ENCODE peak calls at places on chromosomes 16 and 17, in seven cellular contexts. One of them, this sample, is unnamed.
A peak's percentile ranks its signal among the peaks of the same experiment; 100 is the strongest.

GRCh38 chr17:31696184-31696602 is 162.9 kb downstream of the COPRS start:
- DNase-seq in CD8-positive, alpha-beta T cell: no peak
- DNase-seq in cardiac muscle cell: peak; percentile 95
- DNase-seq in GM23338: peak; percentile 59
- DNase-seq in psoas muscle: peak; percentile 92
- DNase-seq in thoracic aorta: peak; percentile 78
- DNase-seq in endothelial cell of umbilical vein: no peak
- DNase-seq in this sample: peak; percentile 53

GRCh38 chr17:38727661-38728220 is 2.4 kb upstream of the CISD3 start:
- DNase-seq in CD8-positive, alpha-beta T cell: peak; percentile 45
- DNase-seq in cardiac muscle cell: no peak
- DNase-seq in GM23338: no peak
- DNase-seq in psoas muscle: no peak
- DNase-seq in thoracic aorta: no peak
- DNase-seq in endothelial cell of umbilical vein: no peak
- DNase-seq in this sample: no peak

GRCh38 chr17:82871056-82871775 is 31.4 kb upstream of the ZNF750 start:
- DNase-seq in CD8-positive, alpha-beta T cell: no peak
- DNase-seq in cardiac muscle cell: no peak
- DNase-seq in GM23338: peak; percentile 45
- DNase-seq in psoas muscle: peak; percentile 45
- DNase-seq in thoracic aorta: no peak
- DNase-seq in endothelial cell of umbilical vein: peak; percentile 71
- DNase-seq in this sample: no peak

GRCh38 chr17:39652635-39653315 is 12.4 kb upstream of the TCAP start:
- DNase-seq in CD8-positive, alpha-beta T cell: no peak
- DNase-seq in cardiac muscle cell: no peak
- DNase-seq in GM23338: peak; percentile 59
- DNase-seq in psoas muscle: no peak
- DNase-seq in thoracic aorta: no peak
- DNase-seq in endothelial cell of umbilical vein: peak; percentile 42
- DNase-seq in this sample: no peak

GRCh38 chr16:75322706-75323105 is 71.3 kb upstream of the BCAR1 start:
- DNase-seq in CD8-positive, alpha-beta T cell: no peak
- DNase-seq in cardiac muscle cell: peak; percentile 20
- DNase-seq in GM23338: no peak
- DNase-seq in psoas muscle: no peak
- DNase-seq in thoracic aorta: no peak
- DNase-seq in endothelial cell of umbilical vein: peak; percentile 57
- DNase-seq in this sample: peak; percentile 69

GRCh38 chr16:10172848-10173655 is 9.2 kb downstream of the GRIN2A start:
- DNase-seq in CD8-positive, alpha-beta T cell: no peak
- DNase-seq in cardiac muscle cell: no peak
- DNase-seq in GM23338: peak; percentile 23
- DNase-seq in psoas muscle: no peak
- DNase-seq in thoracic aorta: no peak
- DNase-seq in endothelial cell of umbilical vein: no peak
- DNase-seq in this sample: peak; percentile 27

GRCh38 chr17:36072431-36073121 is 8.5 kb downstream of the CCL18 start:
- DNase-seq in CD8-positive, alpha-beta T cell: peak; percentile 56
- DNase-seq in cardiac muscle cell: peak; percentile 63
- DNase-seq in GM23338: peak; percentile 90
- DNase-seq in psoas muscle: peak; percentile 63
- DNase-seq in thoracic aorta: no peak
- DNase-seq in endothelial cell of umbilical vein: peak; percentile 58
- DNase-seq in this sample: peak; percentile 37

GRCh38 chr17:248337-249235 is 67.1 kb upstream of the DOC2B start:
- DNase-seq in CD8-positive, alpha-beta T cell: no peak
- DNase-seq in cardiac muscle cell: no peak
- DNase-seq in GM23338: no peak
- DNase-seq in psoas muscle: peak; percentile 39
- DNase-seq in thoracic aorta: no peak
- DNase-seq in endothelial cell of umbilical vein: no peak
- DNase-seq in this sample: no peak

GRCh38 chr16:57858635-57859034 is 56.3 kb upstream of the KIFC3 start:
- DNase-seq in CD8-positive, alpha-beta T cell: no peak
- DNase-seq in cardiac muscle cell: no peak
- DNase-seq in GM23338: no peak
- DNase-seq in psoas muscle: no peak
- DNase-seq in thoracic aorta: no peak
- DNase-seq in endothelial cell of umbilical vein: no peak
- DNase-seq in this sample: no peak

GRCh38 chr17:50352072-50352692 is 6.3 kb downstream of the XYLT2 start:
- DNase-seq in CD8-positive, alpha-beta T cell: no peak
- DNase-seq in cardiac muscle cell: no peak
- DNase-seq in GM23338: no peak
- DNase-seq in psoas muscle: no peak
- DNase-seq in thoracic aorta: no peak
- DNase-seq in endothelial cell of umbilical vein: no peak
- DNase-seq in this sample: no peak
- TF ChIP-seq CTCF in CD8-positive, alpha-beta T cell: no peak
- TF ChIP-seq CTCF in cardiac muscle cell: no peak
- TF ChIP-seq CTCF in GM23338: no peak
- TF ChIP-seq CTCF in psoas muscle: no peak
- TF ChIP-seq CTCF in thoracic aorta: no peak
- TF ChIP-seq CTCF in endothelial cell of umbilical vein: no peak
- TF ChIP-seq CTCF in this sample: no peak

GRCh38 chr17:79125503-79125902 is 50.9 kb downstream of the ENGASE start:
- DNase-seq in CD8-positive, alpha-beta T cell: no peak
- DNase-seq in cardiac muscle cell: no peak
- DNase-seq in GM23338: no peak
- DNase-seq in psoas muscle: no peak
- DNase-seq in thoracic aorta: no peak
- DNase-seq in endothelial cell of umbilical vein: no peak
- DNase-seq in this sample: no peak
- H3K27ac ChIP-seq in CD8-positive, alpha-beta T cell: no peak overlapping the region
- H3K27ac ChIP-seq in cardiac muscle cell: no peak overlapping the region
- H3K27ac ChIP-seq in GM23338: no peak overlapping the region
- H3K27ac ChIP-seq in psoas muscle: no peak overlapping the region
- H3K27ac ChIP-seq in thoracic aorta: no peak overlapping the region
- H3K27ac ChIP-seq in endothelial cell of umbilical vein: no peak overlapping the region
- H3K27ac ChIP-seq in this sample: no peak overlapping the region

DNA sequence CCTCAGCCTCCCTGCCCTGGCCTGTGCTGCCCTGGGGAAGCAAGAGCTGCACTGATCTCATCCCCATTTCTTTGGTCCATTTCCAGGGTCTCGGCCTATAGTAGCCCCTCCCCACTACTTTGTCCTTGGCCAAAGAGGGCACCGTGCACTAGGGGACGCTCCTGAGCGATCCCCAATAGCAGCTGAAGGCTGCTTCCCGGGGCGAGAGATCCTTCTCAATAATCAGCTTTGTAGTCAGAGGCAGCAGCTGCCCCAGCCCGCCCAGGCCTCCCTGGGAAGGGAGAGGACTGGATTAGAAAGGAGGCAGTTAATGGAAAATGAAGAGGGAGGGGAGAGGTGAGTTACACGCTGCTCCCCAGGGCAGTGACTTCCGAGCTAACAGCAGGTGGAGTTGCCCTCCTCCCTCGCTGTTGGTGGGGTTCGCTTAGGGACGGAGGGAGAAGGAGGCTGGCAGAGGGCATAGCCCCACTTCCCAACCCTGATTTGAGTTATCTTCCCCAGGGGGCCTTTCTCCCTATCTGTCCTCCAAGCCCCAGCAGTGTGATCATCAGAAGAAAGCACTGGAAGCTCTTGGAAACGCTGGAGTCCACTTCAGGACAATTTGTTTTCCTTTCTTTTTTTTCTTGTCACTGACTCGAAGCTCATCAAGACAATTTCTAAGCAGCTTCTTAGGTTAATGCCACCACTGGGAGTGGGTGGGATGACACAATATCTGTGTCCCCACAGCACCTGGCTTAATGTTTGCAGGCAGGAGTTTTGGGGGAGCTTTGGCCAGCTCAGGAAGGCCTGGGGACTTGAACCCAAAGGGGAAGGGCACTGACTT is 2.6 kb downstream of the MXRA7 start:
- DNase-seq in CD8-positive, alpha-beta T cell: no peak
- DNase-seq in cardiac muscle cell: peak; percentile 35
- DNase-seq in GM23338: peak; percentile 93
- DNase-seq in psoas muscle: peak; percentile 64
- DNase-seq in thoracic aorta: no peak
- DNase-seq in endothelial cell of umbilical vein: no peak
- DNase-seq in this sample: no peak
- H3K27me3 ChIP-seq in CD8-positive, alpha-beta T cell: no peaks in the 10 kb centered on the region
- H3K27me3 ChIP-seq in cardiac muscle cell: no peaks in the 10 kb centered on the region
- H3K27me3 ChIP-seq in GM23338: peaks cover 18% of the 10 kb centered on the region
- H3K27me3 ChIP-seq in psoas muscle: no peaks in the 10 kb centered on the region
- H3K27me3 ChIP-seq in thoracic aorta: no peaks in the 10 kb centered on the region
- H3K27me3 ChIP-seq in endothelial cell of umbilical vein: no peaks in the 10 kb centered on the region
- H3K27me3 ChIP-seq in this sample: no peaks in the 10 kb centered on the region

DNA sequence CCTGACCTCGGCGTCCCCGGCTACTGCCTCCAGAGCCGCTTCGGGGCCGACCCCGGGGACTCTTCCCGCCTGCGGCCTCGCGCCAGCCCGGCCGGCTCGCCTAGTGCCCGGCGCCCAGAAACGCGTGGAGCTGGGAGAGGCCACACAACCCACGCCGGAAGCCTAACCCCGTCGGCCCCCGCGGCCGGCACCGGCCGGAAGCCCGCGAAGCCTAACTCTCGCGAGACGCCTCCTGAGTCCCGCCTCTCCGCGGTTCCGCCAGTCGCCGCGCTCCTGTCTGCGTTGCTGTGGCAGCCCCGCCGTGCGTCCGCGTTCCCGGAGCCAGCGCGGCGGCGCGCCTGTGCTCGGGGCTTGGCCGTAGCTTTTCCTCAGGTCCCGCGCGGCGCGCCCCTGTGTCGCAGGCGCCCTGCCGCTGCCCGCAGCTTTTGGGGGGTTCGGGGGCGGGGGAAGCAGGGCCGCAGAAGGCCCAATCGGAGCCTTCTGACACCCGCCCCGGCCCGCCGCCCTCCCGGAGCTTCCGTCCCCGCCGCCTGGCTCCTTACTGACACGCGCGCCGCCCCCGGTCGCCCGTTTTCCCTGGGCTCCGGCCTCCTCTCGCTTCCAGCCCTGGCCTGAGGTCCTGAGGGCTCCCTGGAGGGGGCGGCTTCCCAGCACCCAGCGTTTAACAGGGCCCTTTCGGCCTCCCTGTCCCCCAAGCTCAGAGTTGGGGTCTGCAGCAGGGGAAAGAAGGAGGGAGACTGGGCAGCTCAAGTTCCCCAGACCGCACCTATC is 21.7 kb downstream of the NPTX1 start:
- DNase-seq in CD8-positive, alpha-beta T cell: peak; percentile 95
- DNase-seq in cardiac muscle cell: peak; percentile 98
- DNase-seq in GM23338: peak; percentile 98
- DNase-seq in psoas muscle: peak; percentile 99
- DNase-seq in thoracic aorta: peak; percentile 73
- DNase-seq in endothelial cell of umbilical vein: peak; percentile 94
- DNase-seq in this sample: peak; percentile 92
- TF ChIP-seq CTCF in CD8-positive, alpha-beta T cell: no peak
- TF ChIP-seq CTCF in cardiac muscle cell: no peak
- TF ChIP-seq CTCF in GM23338: no peak
- TF ChIP-seq CTCF in psoas muscle: no peak
- TF ChIP-seq CTCF in thoracic aorta: no peak
- TF ChIP-seq CTCF in endothelial cell of umbilical vein: no peak
- TF ChIP-seq CTCF in this sample: no peak

GRCh38 chr17:80763293-80763867 is 218.7 kb downstream of the RPTOR start:
- DNase-seq in CD8-positive, alpha-beta T cell: no peak
- DNase-seq in cardiac muscle cell: no peak
- DNase-seq in GM23338: no peak
- DNase-seq in psoas muscle: no peak
- DNase-seq in thoracic aorta: no peak
- DNase-seq in endothelial cell of umbilical vein: no peak
- DNase-seq in this sample: no peak
- H3K27ac ChIP-seq in CD8-positive, alpha-beta T cell: no peak overlapping the region
- H3K27ac ChIP-seq in cardiac muscle cell: no peak overlapping the region
- H3K27ac ChIP-seq in GM23338: no peak overlapping the region
- H3K27ac ChIP-seq in psoas muscle: no peak overlapping the region
- H3K27ac ChIP-seq in thoracic aorta: no peak overlapping the region
- H3K27ac ChIP-seq in endothelial cell of umbilical vein: no peak overlapping the region
- H3K27ac ChIP-seq in this sample: no peak overlapping the region

GRCh38 chr16:31568577-31569359 is 41.1 kb downstream of the AHSP start:
- DNase-seq in CD8-positive, alpha-beta T cell: no peak
- DNase-seq in cardiac muscle cell: peak; percentile 23
- DNase-seq in GM23338: peak; percentile 76
- DNase-seq in psoas muscle: no peak
- DNase-seq in thoracic aorta: no peak
- DNase-seq in endothelial cell of umbilical vein: no peak
- DNase-seq in this sample: no peak
- H3K27me3 ChIP-seq in CD8-positive, alpha-beta T cell: peaks cover 8% of the 10 kb centered on the region
- H3K27me3 ChIP-seq in cardiac muscle cell: peaks cover 51% of the 10 kb centered on the region
- H3K27me3 ChIP-seq in GM23338: peaks cover 82% of the 10 kb centered on the region
- H3K27me3 ChIP-seq in psoas muscle: peaks cover 2% of the 10 kb centered on the region
- H3K27me3 ChIP-seq in thoracic aorta: no peaks in the 10 kb centered on the region
- H3K27me3 ChIP-seq in endothelial cell of umbilical vein: peaks cover 9% of the 10 kb centered on the region
- H3K27me3 ChIP-seq in this sample: peaks cover 15% of the 10 kb centered on the region

This sample was measured in brain microvascular endothelial cell.